ENCODE peak calls at places on chromosomes 16 and 17, in eight cellular contexts. One of them, this sample, is unnamed.

GRCh38 chr17:70365098-70365583 is 195.8 kb downstream of the KCNJ2 start:
- DNase-seq in NCI-H774: no peak
- DNase-seq in bronchial epithelial cell: peak
- DNase-seq in Right ventricle myocardium inferior: no peak
- DNase-seq in stimulated activated CD4-positive, alpha-beta T cell treated with anti-CD3 and anti-CD28 coated beads, Interleukin-15, amount 100 ng/mL, for 48 hours: no peak
- DNase-seq in iPS DF 6.9: no peak
- DNase-seq in activated gamma-delta T cell treated with Interleukin-2 at 50 U/mL for 16 hours: no peak
- DNase-seq in Caco-2: no peak
- DNase-seq in this sample: no peak

GRCh38 chr17:31838641-31839225 is 20.3 kb downstream of the COPRS start:
- DNase-seq in bronchial epithelial cell: no peak
- DNase-seq in Right ventricle myocardium inferior: no peak
- DNase-seq in NCI-H774: no peak
- DNase-seq in Caco-2: no peak
- DNase-seq in activated gamma-delta T cell treated with Interleukin-2 at 50 U/mL for 16 hours: no peak
- DNase-seq in stimulated activated CD4-positive, alpha-beta T cell treated with anti-CD3 and anti-CD28 coated beads, Interleukin-15, amount 100 ng/mL, for 48 hours: no peak
- DNase-seq in iPS DF 6.9: no peak
- DNase-seq in this sample: peak

GRCh38 chr17:57989011-57989345 is 924 bp upstream of the VEZF1 start:
- DNase-seq in bronchial epithelial cell: no peak
- DNase-seq in Caco-2: peak
- DNase-seq in activated gamma-delta T cell treated with Interleukin-2 at 50 U/mL for 16 hours: no peak
- DNase-seq in Right ventricle myocardium inferior: no peak
- DNase-seq in stimulated activated CD4-positive, alpha-beta T cell treated with anti-CD3 and anti-CD28 coated beads, Interleukin-15, amount 100 ng/mL, for 48 hours: no peak
- DNase-seq in iPS DF 6.9: no peak
- DNase-seq in NCI-H774: no peak
- DNase-seq in this sample: no peak

GRCh38 chr16:86365513-86366040 is 144.8 kb upstream of the FOXF1 start:
- DNase-seq in NCI-H774: no peak
- DNase-seq in activated gamma-delta T cell treated with Interleukin-2 at 50 U/mL for 16 hours: no peak
- DNase-seq in bronchial epithelial cell: no peak
- DNase-seq in stimulated activated CD4-positive, alpha-beta T cell treated with anti-CD3 and anti-CD28 coated beads, Interleukin-15, amount 100 ng/mL, for 48 hours: no peak
- DNase-seq in Caco-2: no peak
- DNase-seq in iPS DF 6.9: no peak
- DNase-seq in Right ventricle myocardium inferior: no peak
- DNase-seq in this sample: no peak

GRCh38 chr17:17877548-17878358 is 41.0 kb upstream of the SREBF1 start:
- DNase-seq in activated gamma-delta T cell treated with Interleukin-2 at 50 U/mL for 16 hours: no peak
- DNase-seq in stimulated activated CD4-positive, alpha-beta T cell treated with anti-CD3 and anti-CD28 coated beads, Interleukin-15, amount 100 ng/mL, for 48 hours: no peak
- DNase-seq in bronchial epithelial cell: peak
- DNase-seq in NCI-H774: no peak
- DNase-seq in Caco-2: no peak
- DNase-seq in iPS DF 6.9: no peak
- DNase-seq in Right ventricle myocardium inferior: peak
- DNase-seq in this sample: no peak

GRCh38 chr17:63705657-63706056 is 5.7 kb upstream of the LIMD2 start:
- DNase-seq in activated gamma-delta T cell treated with Interleukin-2 at 50 U/mL for 16 hours: no peak
- DNase-seq in iPS DF 6.9: no peak
- DNase-seq in stimulated activated CD4-positive, alpha-beta T cell treated with anti-CD3 and anti-CD28 coated beads, Interleukin-15, amount 100 ng/mL, for 48 hours: no peak
- DNase-seq in Caco-2: no peak
- DNase-seq in Right ventricle myocardium inferior: no peak
- DNase-seq in NCI-H774: no peak
- DNase-seq in bronchial epithelial cell: no peak
- DNase-seq in this sample: peak

GRCh38 chr17:51640108-51640622 is 379.8 kb downstream of the UTP18 start:
- DNase-seq in Caco-2: peak
- DNase-seq in NCI-H774: peak
- DNase-seq in activated gamma-delta T cell treated with Interleukin-2 at 50 U/mL for 16 hours: no peak
- DNase-seq in bronchial epithelial cell: peak
- DNase-seq in Right ventricle myocardium inferior: no peak
- DNase-seq in iPS DF 6.9: peak
- DNase-seq in stimulated activated CD4-positive, alpha-beta T cell treated with anti-CD3 and anti-CD28 coated beads, Interleukin-15, amount 100 ng/mL, for 48 hours: no peak
- DNase-seq in this sample: no peak

GRCh38 chr16:79628501-79628975 is 28.0 kb upstream of the MAF start:
- DNase-seq in Right ventricle myocardium inferior: no peak
- DNase-seq in NCI-H774: no peak
- DNase-seq in bronchial epithelial cell: peak
- DNase-seq in stimulated activated CD4-positive, alpha-beta T cell treated with anti-CD3 and anti-CD28 coated beads, Interleukin-15, amount 100 ng/mL, for 48 hours: peak
- DNase-seq in activated gamma-delta T cell treated with Interleukin-2 at 50 U/mL for 16 hours: peak
- DNase-seq in iPS DF 6.9: no peak
- DNase-seq in Caco-2: no peak
- DNase-seq in this sample: no peak

GRCh38 chr16:73951541-73951940 is 345.1 kb upstream of the PSMD7 start:
- DNase-seq in Caco-2: no peak
- DNase-seq in Right ventricle myocardium inferior: no peak
- DNase-seq in bronchial epithelial cell: no peak
- DNase-seq in iPS DF 6.9: no peak
- DNase-seq in activated gamma-delta T cell treated with Interleukin-2 at 50 U/mL for 16 hours: no peak
- DNase-seq in stimulated activated CD4-positive, alpha-beta T cell treated with anti-CD3 and anti-CD28 coated beads, Interleukin-15, amount 100 ng/mL, for 48 hours: no peak
- DNase-seq in NCI-H774: no peak
- DNase-seq in this sample: no peak

GRCh38 chr16:68417711-68418301 is 30.5 kb downstream of the SMPD3 start:
- DNase-seq in activated gamma-delta T cell treated with Interleukin-2 at 50 U/mL for 16 hours: peak
- DNase-seq in Caco-2: no peak
- DNase-seq in bronchial epithelial cell: peak
- DNase-seq in NCI-H774: peak
- DNase-seq in iPS DF 6.9: no peak
- DNase-seq in Right ventricle myocardium inferior: no peak
- DNase-seq in stimulated activated CD4-positive, alpha-beta T cell treated with anti-CD3 and anti-CD28 coated beads, Interleukin-15, amount 100 ng/mL, for 48 hours: peak
- DNase-seq in this sample: no peak

GRCh38 chr16:20944861-20945390 is 44.4 kb downstream of the LYRM1 start:
- DNase-seq in activated gamma-delta T cell treated with Interleukin-2 at 50 U/mL for 16 hours: no peak
- DNase-seq in stimulated activated CD4-positive, alpha-beta T cell treated with anti-CD3 and anti-CD28 coated beads, Interleukin-15, amount 100 ng/mL, for 48 hours: peak
- DNase-seq in iPS DF 6.9: no peak
- DNase-seq in Right ventricle myocardium inferior: no peak
- DNase-seq in NCI-H774: no peak
- DNase-seq in Caco-2: no peak
- DNase-seq in bronchial epithelial cell: peak
- DNase-seq in this sample: no peak

GRCh38 chr17:38898812-38899348 is 26.5 kb upstream of the LASP1NB start:
- DNase-seq in bronchial epithelial cell: no peak
- DNase-seq in stimulated activated CD4-positive, alpha-beta T cell treated with anti-CD3 and anti-CD28 coated beads, Interleukin-15, amount 100 ng/mL, for 48 hours: peak
- DNase-seq in NCI-H774: no peak
- DNase-seq in iPS DF 6.9: no peak
- DNase-seq in activated gamma-delta T cell treated with Interleukin-2 at 50 U/mL for 16 hours: peak
- DNase-seq in Right ventricle myocardium inferior: peak
- DNase-seq in Caco-2: no peak
- DNase-seq in this sample: no peak

GRCh38 chr17:57032343-57032742 is 52.7 kb upstream of the AKAP1 start:
- DNase-seq in bronchial epithelial cell: no peak
- DNase-seq in activated gamma-delta T cell treated with Interleukin-2 at 50 U/mL for 16 hours: no peak
- DNase-seq in Right ventricle myocardium inferior: peak
- DNase-seq in Caco-2: no peak
- DNase-seq in stimulated activated CD4-positive, alpha-beta T cell treated with anti-CD3 and anti-CD28 coated beads, Interleukin-15, amount 100 ng/mL, for 48 hours: no peak
- DNase-seq in iPS DF 6.9: no peak
- DNase-seq in NCI-H774: peak
- DNase-seq in this sample: no peak

GRCh38 chr17:76166906-76167305 is 25.9 kb upstream of the FOXJ1 start:
- DNase-seq in iPS DF 6.9: no peak
- DNase-seq in Right ventricle myocardium inferior: no peak
- DNase-seq in Caco-2: no peak
- DNase-seq in activated gamma-delta T cell treated with Interleukin-2 at 50 U/mL for 16 hours: no peak
- DNase-seq in bronchial epithelial cell: no peak
- DNase-seq in NCI-H774: no peak
- DNase-seq in stimulated activated CD4-positive, alpha-beta T cell treated with anti-CD3 and anti-CD28 coated beads, Interleukin-15, amount 100 ng/mL, for 48 hours: no peak
- DNase-seq in this sample: no peak

GRCh38 chr17:49438439-49438861 is 23.8 kb upstream of the PHB1 start:
- DNase-seq in stimulated activated CD4-positive, alpha-beta T cell treated with anti-CD3 and anti-CD28 coated beads, Interleukin-15, amount 100 ng/mL, for 48 hours: no peak
- DNase-seq in Right ventricle myocardium inferior: no peak
- DNase-seq in NCI-H774: no peak
- DNase-seq in Caco-2: no peak
- DNase-seq in activated gamma-delta T cell treated with Interleukin-2 at 50 U/mL for 16 hours: no peak
- DNase-seq in iPS DF 6.9: no peak
- DNase-seq in bronchial epithelial cell: no peak
- DNase-seq in this sample: no peak

GRCh38 chr17:81241648-81242420 is 2.7 kb downstream of the NDUFAF8 start:
- DNase-seq in NCI-H774: peak
- DNase-seq in Right ventricle myocardium inferior: peak
- DNase-seq in stimulated activated CD4-positive, alpha-beta T cell treated with anti-CD3 and anti-CD28 coated beads, Interleukin-15, amount 100 ng/mL, for 48 hours: peak
- DNase-seq in Caco-2: peak
- DNase-seq in bronchial epithelial cell: peak
- DNase-seq in activated gamma-delta T cell treated with Interleukin-2 at 50 U/mL for 16 hours: peak
- DNase-seq in iPS DF 6.9: no peak
- DNase-seq in this sample: peak

GRCh38 chr16:88839026-88839529 is 17.7 kb downstream of the GALNS start:
- DNase-seq in Right ventricle myocardium inferior: no peak
- DNase-seq in stimulated activated CD4-positive, alpha-beta T cell treated with anti-CD3 and anti-CD28 coated beads, Interleukin-15, amount 100 ng/mL, for 48 hours: no peak
- DNase-seq in bronchial epithelial cell: no peak
- DNase-seq in iPS DF 6.9: no peak
- DNase-seq in NCI-H774: no peak
- DNase-seq in Caco-2: peak
- DNase-seq in activated gamma-delta T cell treated with Interleukin-2 at 50 U/mL for 16 hours: no peak
- DNase-seq in this sample: no peak